ENCODE peak calls at places on chromosomes 13 and 19, in four cellular contexts. L, X, R and K are unnamed samples.

GRCh38 chr19:16262618-16263017 is 62.0 kb upstream of the KLF2 start:
- DNase-seq in L (peak), X (no peak), R (no peak), K (peak)

GRCh38 chr19:40272261-40272660 is 12.9 kb downstream of the AKT2 start:
- DNase-seq in L (no peak), X (no peak), R (no peak), K (no peak)

GRCh38 chr13:85910962-85911361 is 111.7 kb upstream of the SLITRK6 start:
- DNase-seq in L (no peak), X (no peak), R (no peak), K (no peak)

GRCh38 chr13:77398825-77399620 is 72.1 kb upstream of the MYCBP2 start:
- DNase-seq in L (no peak), X (no peak), R (no peak), K (no peak)

GRCh38 chr19:13152356-13152853 is 2.2 kb downstream of the IER2 start:
- DNase-seq in L (no peak), X (no peak), R (no peak), K (no peak)

GRCh38 chr13:77386880-77387606 is 60.1 kb upstream of the MYCBP2 start:
- DNase-seq in L (no peak), X (peak), R (peak), K (peak)

GRCh38 chr19:50167314-50167721 is 4.2 kb upstream of the IZUMO2 start:
- DNase-seq in L (no peak), X (no peak), R (no peak), K (no peak)

GRCh38 chr19:42683917-42684513 is 56.3 kb downstream of the PSG3 start:
- DNase-seq in L (peak), X (peak), R (peak), K (peak)

GRCh38 chr13:97386832-97387486 is 47.0 kb upstream of the RAP2A start:
- DNase-seq in L (no peak), X (no peak), R (peak), K (no peak)

GRCh38 chr13:112225429-112226090 is 150.6 kb upstream of the SPACA7 start:
- DNase-seq in L (no peak), X (no peak), R (no peak), K (no peak)

GRCh38 chr19:47520343-47520806 is 5.5 kb upstream of the NAPA start:
- DNase-seq in L (no peak), X (no peak), R (no peak), K (no peak)

GRCh38 chr13:69704311-69704710 is 403.3 kb upstream of the ATXN8OS start:
- DNase-seq in L (no peak), X (no peak), R (no peak), K (no peak)

GRCh38 chr13:62321895-62322294 is 906.2 kb upstream of the PCDH20 start:
- DNase-seq in L (no peak), X (no peak), R (no peak), K (no peak)

GRCh38 chr13:62321139-62321538 is 905.5 kb upstream of the PCDH20 start:
- DNase-seq in L (no peak), X (no peak), R (no peak), K (no peak)

GRCh38 chr13:62320731-62321130 is 905.1 kb upstream of the PCDH20 start:
- DNase-seq in L (peak), X (no peak), R (no peak), K (no peak)

GRCh38 chr13:62324842-62325241 is 909.2 kb upstream of the PCDH20 start:
- DNase-seq in L (no peak), X (no peak), R (no peak), K (no peak)

DNA sequence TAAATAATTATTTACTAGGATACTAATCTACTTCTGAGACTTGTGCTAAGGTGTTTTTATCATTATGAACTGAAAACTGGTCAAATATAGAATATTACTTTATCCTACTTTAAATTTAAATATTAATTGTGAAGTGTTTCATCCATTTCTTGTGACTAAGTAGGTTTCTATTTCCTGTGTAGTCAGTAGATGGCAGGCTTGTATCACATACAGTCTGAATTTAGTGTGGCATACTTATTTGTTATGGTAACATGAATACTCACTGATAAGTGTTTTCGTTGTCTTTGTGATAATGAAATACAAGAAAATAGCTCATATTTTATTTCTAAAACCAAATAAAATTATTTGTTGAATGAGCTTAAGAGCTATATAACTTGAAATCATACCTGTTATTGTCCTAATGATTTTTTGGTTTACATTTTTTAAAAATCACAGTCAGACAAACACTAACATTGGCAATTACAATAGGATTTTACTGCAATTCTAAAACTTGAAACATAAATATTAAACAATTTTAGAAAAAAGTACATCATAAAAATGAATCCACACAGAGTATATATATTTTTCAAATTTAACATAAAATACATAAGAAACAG is 904.6 kb upstream of the PCDH20 start:
- DNase-seq in L (peak), X (peak), R (peak), K (peak)
- TF ChIP-seq CTCF in L (peak), X (peak), R (peak), K (no peak)

GRCh38 chr19:1758231-1758577 is 4.9 kb downstream of the ONECUT3 start:
- DNase-seq in L (no peak), X (no peak), R (no peak), K (no peak)

GRCh38 chr19:1756705-1757445 is 3.6 kb downstream of the ONECUT3 start:
- DNase-seq in L (no peak), X (no peak), R (no peak), K (no peak)

GRCh38 chr19:1758959-1759903 is 5.9 kb downstream of the ONECUT3 start:
- DNase-seq in L (no peak), X (no peak), R (no peak), K (no peak)

GRCh38 chr19:1756264-1756663 is 3.0 kb downstream of the ONECUT3 start:
- DNase-seq in L (no peak), X (no peak), R (no peak), K (no peak)

DNA sequence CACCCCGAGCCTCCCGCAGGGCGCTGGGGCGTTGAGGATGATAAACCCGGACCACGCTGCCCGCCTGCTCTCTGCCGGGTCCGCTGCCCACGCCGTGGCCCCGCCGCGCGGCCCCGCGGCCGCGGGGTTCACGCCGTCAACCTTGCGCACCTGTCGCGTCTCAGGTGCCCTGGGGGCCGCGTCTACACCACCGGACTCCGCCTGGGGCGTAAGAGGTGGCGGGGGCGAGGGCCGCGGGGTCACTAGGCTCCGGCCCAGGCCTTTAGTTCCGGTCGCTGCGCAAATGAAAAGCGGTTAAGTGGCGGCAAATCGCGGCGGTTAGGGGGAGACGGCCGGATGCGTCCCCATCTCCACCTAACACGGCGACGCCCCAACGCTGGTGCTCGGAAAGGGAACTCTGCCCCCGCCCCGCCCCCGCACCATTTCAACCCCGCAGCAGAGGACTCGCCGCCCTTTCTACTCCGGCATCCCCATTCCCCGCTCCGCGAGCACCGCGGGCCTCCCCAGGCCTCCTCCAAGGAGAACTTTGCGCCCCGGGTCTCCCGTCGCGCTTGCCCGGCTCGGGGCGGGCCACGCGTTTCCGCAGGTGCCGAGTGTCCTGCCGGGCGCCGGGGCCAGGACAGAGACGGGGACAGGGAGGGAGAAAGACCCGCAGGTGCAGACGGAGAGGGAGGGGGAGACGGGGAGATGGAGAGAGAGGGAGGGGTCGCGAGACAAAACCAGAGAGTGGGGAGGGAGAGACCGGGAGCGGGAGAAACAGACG is 4.3 kb downstream of the ONECUT3 start:
- DNase-seq in L (no peak), X (no peak), R (no peak), K (no peak)
- TF ChIP-seq CTCF in L (no peak), X (no peak), R (no peak), K (no peak)

GRCh38 chr13:37680137-37680536 is 81.6 kb upstream of the POSTN start:
- DNase-seq in L (no peak), X (no peak), R (no peak), K (no peak)

GRCh38 chr13:37682496-37682895 is 83.9 kb upstream of the POSTN start:
- DNase-seq in L (no peak), X (no peak), R (no peak), K (no peak)

GRCh38 chr13:37681295-37682032 is 82.9 kb upstream of the POSTN start:
- DNase-seq in L (no peak), X (peak), R (no peak), K (peak)

GRCh38 chr13:37679043-37679442 is 80.5 kb upstream of the POSTN start:
- DNase-seq in L (no peak), X (no peak), R (no peak), K (no peak)
- TF ChIP-seq CTCF in L (peak), X (peak), R (no peak), K (peak)

GRCh38 chr13:59261928-59262488 is 901.7 kb downstream of the DIAPH3 start:
- DNase-seq in L (no peak), X (no peak), R (no peak), K (peak)
- TF ChIP-seq CTCF in L (peak), X (no peak), R (no peak), K (peak)

DNA sequence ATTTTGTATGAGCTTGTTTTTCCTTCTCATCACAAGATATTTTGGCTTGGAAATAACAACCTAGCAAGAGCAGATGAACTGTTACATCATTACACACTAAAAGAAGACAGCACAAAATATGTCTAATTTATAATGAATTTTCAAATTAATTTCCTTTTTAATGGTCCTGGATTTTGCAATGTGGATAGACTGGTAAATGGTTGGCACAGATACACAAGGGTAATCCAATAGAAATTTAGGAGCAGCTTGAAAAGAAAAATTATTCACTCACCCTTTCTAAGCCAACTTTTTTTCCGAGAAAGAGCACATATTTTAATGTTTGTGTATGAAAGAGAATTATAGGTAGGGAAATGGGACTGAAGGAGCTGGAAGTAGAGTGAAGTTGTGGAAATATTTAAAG is 225.0 kb downstream of the EFNB2 start:
- DNase-seq in L (no peak), X (no peak), R (no peak), K (no peak)
- TF ChIP-seq CTCF in L (no peak), X (no peak), R (no peak), K (no peak)

DNA sequence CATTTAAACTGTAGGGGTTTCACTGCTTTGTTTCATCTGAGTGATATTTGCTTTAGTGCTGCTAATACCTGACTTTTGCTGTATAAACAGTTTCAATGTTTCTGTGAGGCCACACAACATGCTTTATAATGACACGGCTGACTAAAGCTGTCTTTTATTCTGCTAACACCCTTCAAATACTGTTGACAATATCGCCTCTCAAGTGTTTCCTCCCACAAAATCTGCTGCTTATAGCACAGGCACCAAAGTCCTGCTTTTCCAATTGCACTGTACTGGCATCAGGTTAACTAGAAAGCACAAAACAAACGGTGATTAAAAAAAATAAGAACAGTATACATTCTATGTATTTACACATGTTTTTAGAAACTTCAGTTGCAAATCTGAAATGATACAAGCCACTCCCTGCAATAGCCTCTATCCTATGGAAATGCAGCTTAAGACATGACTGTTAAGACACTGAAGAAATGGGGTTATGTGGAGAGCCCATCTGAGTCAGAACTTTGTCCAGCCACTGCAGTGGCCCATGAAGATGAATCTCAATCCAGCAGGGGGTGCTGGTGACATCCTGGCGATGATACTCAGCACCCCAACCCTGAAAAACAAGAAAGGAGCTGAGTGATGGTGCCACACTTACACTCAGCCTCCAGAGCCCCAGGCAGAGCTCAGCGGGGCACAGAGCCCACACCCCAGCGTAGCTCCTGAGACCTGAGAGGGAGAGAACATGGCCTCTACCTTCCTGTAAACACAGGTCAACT is 29.4 kb downstream of the RFXAP start:
- DNase-seq in L (peak), X (no peak), R (peak), K (no peak)
- TF ChIP-seq CTCF in L (peak), X (peak), R (no peak), K (peak)

DNA sequence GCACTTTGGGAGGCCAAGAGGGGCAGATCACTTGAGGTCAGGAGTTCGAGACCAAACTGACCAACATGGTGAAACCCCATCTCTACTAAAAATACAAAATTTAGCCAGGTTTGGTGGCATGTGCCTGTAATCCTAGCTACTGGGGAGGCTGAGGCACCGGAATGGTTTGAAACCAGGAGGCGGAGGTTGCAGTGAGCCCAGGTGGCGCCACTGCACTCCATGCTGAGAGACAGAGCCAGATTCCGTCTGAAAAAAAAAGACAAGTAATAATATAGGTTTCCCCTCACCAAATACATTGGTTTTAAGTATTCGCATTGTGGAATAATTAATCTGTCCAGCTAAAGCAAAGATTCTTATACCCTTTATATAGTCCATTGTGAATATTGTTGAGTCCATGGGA is 1544.6 kb downstream of the OLFM4 start:
- DNase-seq in L (no peak), X (no peak), R (no peak), K (no peak)
- TF ChIP-seq CTCF in L (no peak), X (no peak), R (no peak), K (no peak)

GRCh38 chr13:60095300-60095699 is 68.4 kb downstream of the DIAPH3 start:
- DNase-seq in L (no peak), X (no peak), R (no peak), K (no peak)

GRCh38 chr13:60090579-60090978 is 73.1 kb downstream of the DIAPH3 start:
- DNase-seq in L (no peak), X (peak), R (no peak), K (peak)

GRCh38 chr13:60094385-60095088 is 69.2 kb downstream of the DIAPH3 start:
- DNase-seq in L (no peak), X (no peak), R (no peak), K (no peak)

DNA sequence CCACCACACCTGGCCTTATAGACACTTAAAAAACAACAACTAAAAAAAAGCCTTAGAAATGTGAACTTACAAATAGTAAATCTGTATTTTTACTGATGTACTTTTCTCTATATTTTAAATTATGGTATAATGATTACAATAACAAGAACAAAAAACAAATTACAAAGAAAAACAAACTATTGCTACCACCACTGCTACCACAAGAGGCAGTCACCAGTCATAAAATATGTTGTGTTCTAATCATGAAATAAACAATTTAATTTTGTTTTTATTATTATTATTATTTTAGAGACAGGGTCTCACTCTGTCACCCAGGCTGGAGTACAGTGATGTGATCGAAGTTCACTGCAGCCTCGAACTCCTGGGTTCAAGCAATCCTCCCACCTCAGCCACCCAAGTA is 72.2 kb downstream of the DIAPH3 start:
- DNase-seq in L (no peak), X (no peak), R (no peak), K (no peak)
- TF ChIP-seq CTCF in L (peak), X (no peak), R (no peak), K (no peak)

GRCh38 chr19:19477705-19478383 is 37.5 kb downstream of the TSSK6 start:
- DNase-seq in L (no peak), X (no peak), R (no peak), K (peak)

GRCh38 chr19:19471682-19472081 is 43.7 kb downstream of the TSSK6 start:
- DNase-seq in L (no peak), X (no peak), R (no peak), K (no peak)

GRCh38 chr19:19474950-19475781 is 40.2 kb downstream of the TSSK6 start:
- DNase-seq in L (no peak), X (no peak), R (no peak), K (no peak)

GRCh38 chr19:19480688-19481087 is 34.7 kb downstream of the TSSK6 start:
- DNase-seq in L (no peak), X (no peak), R (no peak), K (no peak)

GRCh38 chr19:19475845-19476828 is 39.2 kb downstream of the TSSK6 start:
- DNase-seq in L (no peak), X (no peak), R (no peak), K (peak)
- TF ChIP-seq CTCF in L (peak), X (peak), R (no peak), K (peak)

DNA sequence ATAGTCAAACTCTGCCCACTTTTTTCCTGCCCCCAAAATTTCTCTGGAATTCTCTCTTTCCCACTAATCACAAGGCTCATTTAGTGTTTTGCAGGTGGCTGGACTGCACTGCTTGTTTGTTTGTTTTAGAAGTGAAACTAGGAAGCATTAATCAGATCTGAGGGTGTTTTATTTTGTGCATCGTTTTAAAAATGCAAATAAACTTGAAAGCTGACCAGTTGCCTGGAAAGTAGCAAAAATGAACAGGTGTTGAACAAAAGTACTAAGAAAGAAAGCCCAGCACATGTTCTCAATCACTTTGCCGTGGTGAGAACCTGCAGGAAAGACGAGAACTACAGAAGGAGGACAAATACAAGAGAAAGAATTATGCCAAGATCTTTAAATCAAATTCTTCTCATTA is 365.5 kb downstream of the PCDH9 start:
- DNase-seq in L (no peak), X (no peak), R (no peak), K (no peak)
- TF ChIP-seq CTCF in L (no peak), X (no peak), R (no peak), K (no peak)